ENCODE peak calls at places on chromosomes 4 and X, in six cellular contexts. One of them, this sample, is unnamed.
A peak's percentile ranks its signal among the peaks of the same experiment; 100 is the strongest.

GRCh38 chr4:169583563-169583962 is 28.8 kb downstream of the NEK1 start:
- DNase-seq in tibial nerve: no peak
- DNase-seq in tibial artery: no peak
- DNase-seq in MM.1S: no peak
- DNase-seq in endodermal cell: no peak
- DNase-seq in A549: no peak
- DNase-seq in this sample: no peak

GRCh38 chr4:13659341-13660070 is 32.0 kb upstream of the BOD1L1 start:
- DNase-seq in tibial artery: no peak
- DNase-seq in MM.1S: no peak
- DNase-seq in endodermal cell: no peak
- DNase-seq in A549: no peak
- DNase-seq in tibial nerve: no peak
- DNase-seq in this sample: no peak

GRCh38 chrX:15739886-15740285 is 1.8 kb downstream of the CA5B start:
- DNase-seq in tibial artery: no peak
- DNase-seq in MM.1S: no peak
- DNase-seq in A549: no peak
- DNase-seq in endodermal cell: no peak
- DNase-seq in tibial nerve: no peak
- DNase-seq in this sample: no peak

GRCh38 chr4:153221783-153222161 is 17.5 kb downstream of the TRIM2 start:
- DNase-seq in tibial artery: no peak
- DNase-seq in endodermal cell: no peak
- DNase-seq in tibial nerve: no peak
- DNase-seq in MM.1S: no peak
- DNase-seq in A549: no peak
- DNase-seq in this sample: no peak

GRCh38 chr4:32789026-32789608 is 2068.9 kb downstream of the PCDH7 start:
- DNase-seq in tibial nerve: no peak
- DNase-seq in endodermal cell: no peak
- DNase-seq in A549: no peak
- DNase-seq in tibial artery: no peak
- DNase-seq in MM.1S: no peak
- DNase-seq in this sample: no peak

GRCh38 chr4:40731792-40732245 is 17.9 kb upstream of the NSUN7 start:
- DNase-seq in tibial nerve: no peak
- DNase-seq in MM.1S: no peak
- DNase-seq in tibial artery: no peak
- DNase-seq in endodermal cell: no peak
- DNase-seq in A549: no peak
- DNase-seq in this sample: no peak

GRCh38 chrX:22122510-22122909 is 90.4 kb downstream of the PHEX start:
- DNase-seq in endodermal cell: no peak
- DNase-seq in MM.1S: no peak
- DNase-seq in A549: no peak
- DNase-seq in tibial nerve: no peak
- DNase-seq in tibial artery: peak; percentile 69
- DNase-seq in this sample: peak; percentile 3

GRCh38 chrX:11407331-11408110 is 114.3 kb downstream of the AMELX start:
- DNase-seq in tibial nerve: no peak
- DNase-seq in tibial artery: no peak
- DNase-seq in endodermal cell: no peak
- DNase-seq in MM.1S: no peak
- DNase-seq in A549: no peak
- DNase-seq in this sample: no peak

GRCh38 chrX:56503941-56504673 is 59.3 kb upstream of the UBQLN2 start:
- DNase-seq in endodermal cell: no peak
- DNase-seq in A549: peak; percentile 1
- DNase-seq in MM.1S: no peak
- DNase-seq in tibial artery: no peak
- DNase-seq in tibial nerve: no peak
- DNase-seq in this sample: no peak

GRCh38 chr4:7070729-7071511 is 3.1 kb upstream of the GRPEL1 start:
- DNase-seq in tibial nerve: peak; percentile 69
- DNase-seq in A549: peak; percentile 72
- DNase-seq in tibial artery: peak; percentile 86
- DNase-seq in endodermal cell: peak; percentile 98
- DNase-seq in MM.1S: peak; percentile 87
- DNase-seq in this sample: peak; percentile 46

GRCh38 chrX:154401918-154402621 is 3.9 kb downstream of the RPL10 start:
- DNase-seq in tibial artery: no peak
- DNase-seq in MM.1S: no peak
- DNase-seq in A549: no peak
- DNase-seq in endodermal cell: peak; percentile 61
- DNase-seq in tibial nerve: no peak
- DNase-seq in this sample: no peak

GRCh38 chr4:128513664-128514484 is 226.3 kb upstream of the PGRMC2 start:
- DNase-seq in endodermal cell: no peak
- DNase-seq in tibial artery: no peak
- DNase-seq in A549: no peak
- DNase-seq in MM.1S: peak; percentile 26
- DNase-seq in tibial nerve: no peak
- DNase-seq in this sample: no peak

GRCh38 chrX:76407795-76408194 is 19.7 kb upstream of the MAGEE1 start:
- DNase-seq in endodermal cell: no peak
- DNase-seq in MM.1S: no peak
- DNase-seq in A549: no peak
- DNase-seq in tibial artery: no peak
- DNase-seq in tibial nerve: no peak
- DNase-seq in this sample: no peak

GRCh38 chr4:88738714-88739366 is 41.2 kb upstream of the NAP1L5 start:
- DNase-seq in endodermal cell: peak; percentile 72
- DNase-seq in A549: no peak
- DNase-seq in tibial artery: no peak
- DNase-seq in MM.1S: no peak
- DNase-seq in tibial nerve: no peak
- DNase-seq in this sample: no peak

GRCh38 chr4:108080752-108081151 is 88.0 kb downstream of the LEF1 start:
- DNase-seq in tibial artery: no peak
- DNase-seq in MM.1S: no peak
- DNase-seq in endodermal cell: no peak
- DNase-seq in A549: no peak
- DNase-seq in tibial nerve: no peak
- DNase-seq in this sample: no peak

GRCh38 chrX:39739585-39739984 is 358.2 kb downstream of the BCOR start:
- DNase-seq in tibial artery: no peak
- DNase-seq in tibial nerve: no peak
- DNase-seq in A549: no peak
- DNase-seq in MM.1S: no peak
- DNase-seq in endodermal cell: no peak
- DNase-seq in this sample: no peak

GRCh38 chrX:70016513-70016912 is 33.2 kb downstream of the AWAT2 start:
- DNase-seq in MM.1S: no peak
- DNase-seq in endodermal cell: no peak
- DNase-seq in A549: no peak
- DNase-seq in tibial artery: no peak
- DNase-seq in tibial nerve: no peak
- DNase-seq in this sample: no peak

GRCh38 chr4:23476514-23477090 is 413.2 kb downstream of the PPARGC1A start:
- DNase-seq in endodermal cell: peak; percentile 50
- DNase-seq in A549: no peak
- DNase-seq in tibial nerve: no peak
- DNase-seq in tibial artery: no peak
- DNase-seq in MM.1S: no peak
- DNase-seq in this sample: no peak

GRCh38 chr4:84855774-84856173 is 110.7 kb downstream of the WDFY3 start:
- DNase-seq in tibial nerve: no peak
- DNase-seq in endodermal cell: no peak
- DNase-seq in tibial artery: peak; percentile 66
- DNase-seq in MM.1S: no peak
- DNase-seq in A549: no peak
- DNase-seq in this sample: no peak

GRCh38 chrX:135535077-135535630 is 14.7 kb downstream of the INTS6L start:
- DNase-seq in MM.1S: no peak
- DNase-seq in tibial artery: no peak
- DNase-seq in A549: no peak
- DNase-seq in endodermal cell: no peak
- DNase-seq in tibial nerve: no peak
- DNase-seq in this sample: no peak

GRCh38 chrX:132219343-132219768 is at the start of gene RAP2C:
- DNase-seq in A549: peak; percentile 82
- DNase-seq in endodermal cell: peak; percentile 88
- DNase-seq in MM.1S: peak; percentile 71
- DNase-seq in tibial artery: peak; percentile 83
- DNase-seq in tibial nerve: peak; percentile 63
- DNase-seq in this sample: peak; percentile 27

GRCh38 chr4:78638324-78639172 is 87.0 kb downstream of the ANXA3 start:
- DNase-seq in A549: no peak
- DNase-seq in tibial artery: no peak
- DNase-seq in endodermal cell: no peak
- DNase-seq in tibial nerve: no peak
- DNase-seq in MM.1S: peak; percentile 79
- DNase-seq in this sample: no peak

GRCh38 chr4:42655921-42656735 is 777 bp downstream of the ATP8A1 start:
- DNase-seq in MM.1S: peak; percentile 86
- DNase-seq in tibial artery: peak; percentile 70
- DNase-seq in endodermal cell: peak; percentile 77
- DNase-seq in tibial nerve: no peak
- DNase-seq in A549: no peak
- DNase-seq in this sample: no peak

GRCh38 chrX:46840946-46841740 is 4.3 kb downstream of the RP2 start:
- DNase-seq in endodermal cell: no peak
- DNase-seq in A549: no peak
- DNase-seq in tibial nerve: no peak
- DNase-seq in MM.1S: no peak
- DNase-seq in tibial artery: no peak
- DNase-seq in this sample: no peak

GRCh38 chr4:113294910-113295309 is 245.5 kb downstream of the ANK2 start:
- DNase-seq in tibial artery: no peak
- DNase-seq in tibial nerve: no peak
- DNase-seq in endodermal cell: no peak
- DNase-seq in MM.1S: no peak
- DNase-seq in A549: no peak
- DNase-seq in this sample: no peak

GRCh38 chrX:41881166-41881565 is 42.2 kb downstream of the CASK start:
- DNase-seq in endodermal cell: no peak
- DNase-seq in tibial nerve: no peak
- DNase-seq in A549: no peak
- DNase-seq in MM.1S: no peak
- DNase-seq in tibial artery: no peak
- DNase-seq in this sample: no peak

GRCh38 chrX:41887691-41888090 is 35.7 kb downstream of the CASK start:
- DNase-seq in endodermal cell: no peak
- DNase-seq in tibial nerve: no peak
- DNase-seq in A549: no peak
- DNase-seq in tibial artery: no peak
- DNase-seq in MM.1S: no peak
- DNase-seq in this sample: no peak

GRCh38 chrX:41889317-41890025 is 33.9 kb downstream of the CASK start:
- DNase-seq in MM.1S: no peak
- DNase-seq in tibial nerve: no peak
- DNase-seq in tibial artery: no peak
- DNase-seq in endodermal cell: no peak
- DNase-seq in A549: peak; percentile 61
- DNase-seq in this sample: no peak

GRCh38 chrX:41890026-41890423 is 33.3 kb downstream of the CASK start:
- DNase-seq in tibial artery: no peak
- DNase-seq in MM.1S: no peak
- DNase-seq in tibial nerve: no peak
- DNase-seq in endodermal cell: no peak
- DNase-seq in A549: no peak
- DNase-seq in this sample: no peak

DNA sequence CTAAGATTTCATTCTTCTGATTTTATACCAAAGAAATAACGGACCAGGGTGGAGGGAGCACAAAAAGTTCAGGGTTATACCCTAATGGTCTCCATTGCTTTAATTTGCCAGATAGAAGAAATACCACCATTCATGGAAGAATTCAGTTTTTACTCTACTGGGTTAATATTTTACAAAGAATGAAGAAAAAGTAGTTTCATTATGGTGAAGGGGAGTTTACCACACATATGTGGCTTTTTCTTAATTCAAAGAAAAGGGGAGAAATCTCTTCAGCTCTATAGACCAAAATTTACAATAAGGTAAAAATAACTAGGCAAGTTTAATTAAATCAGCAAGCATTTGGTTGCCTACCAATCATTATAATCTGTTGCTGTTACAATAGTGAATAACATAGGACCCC is 37.6 kb downstream of the CASK start:
- DNase-seq in A549: no peak
- DNase-seq in endodermal cell: no peak
- DNase-seq in MM.1S: no peak
- DNase-seq in tibial artery: no peak
- DNase-seq in tibial nerve: no peak
- DNase-seq in this sample: no peak
- H3K4me1 ChIP-seq in A549: peaks cover 13% of the 10 kb centered on the region
- H3K4me1 ChIP-seq in endodermal cell: no peaks in the 10 kb centered on the region
- H3K4me1 ChIP-seq in MM.1S: peaks cover 16% of the 10 kb centered on the region
- H3K4me1 ChIP-seq in tibial artery: no peaks in the 10 kb centered on the region
- H3K4me1 ChIP-seq in tibial nerve: no peaks in the 10 kb centered on the region
- H3K4me1 ChIP-seq in this sample: no peaks in the 10 kb centered on the region

GRCh38 chr4:147088141-147088540 is 142.5 kb upstream of the TTC29 start:
- DNase-seq in A549: no peak
- DNase-seq in endodermal cell: no peak
- DNase-seq in tibial nerve: no peak
- DNase-seq in MM.1S: no peak
- DNase-seq in tibial artery: no peak
- DNase-seq in this sample: no peak
- H3K4me3 ChIP-seq in A549: no peak overlapping the region
- H3K4me3 ChIP-seq in endodermal cell: no peak overlapping the region
- H3K4me3 ChIP-seq in tibial nerve: no peak overlapping the region
- H3K4me3 ChIP-seq in MM.1S: no peak overlapping the region
- H3K4me3 ChIP-seq in tibial artery: peak overlapping the region; percentile 30
- H3K4me3 ChIP-seq in this sample: peak overlapping the region; percentile 41

GRCh38 chr4:123924536-123924935 is 527.9 kb downstream of the SPRY1 start:
- DNase-seq in endodermal cell: no peak
- DNase-seq in A549: no peak
- DNase-seq in MM.1S: no peak
- DNase-seq in tibial nerve: no peak
- DNase-seq in tibial artery: no peak
- DNase-seq in this sample: no peak

GRCh38 chr4:123930971-123931370 is 534.4 kb downstream of the SPRY1 start:
- DNase-seq in MM.1S: no peak
- DNase-seq in A549: no peak
- DNase-seq in tibial artery: no peak
- DNase-seq in endodermal cell: no peak
- DNase-seq in tibial nerve: no peak
- DNase-seq in this sample: no peak

DNA sequence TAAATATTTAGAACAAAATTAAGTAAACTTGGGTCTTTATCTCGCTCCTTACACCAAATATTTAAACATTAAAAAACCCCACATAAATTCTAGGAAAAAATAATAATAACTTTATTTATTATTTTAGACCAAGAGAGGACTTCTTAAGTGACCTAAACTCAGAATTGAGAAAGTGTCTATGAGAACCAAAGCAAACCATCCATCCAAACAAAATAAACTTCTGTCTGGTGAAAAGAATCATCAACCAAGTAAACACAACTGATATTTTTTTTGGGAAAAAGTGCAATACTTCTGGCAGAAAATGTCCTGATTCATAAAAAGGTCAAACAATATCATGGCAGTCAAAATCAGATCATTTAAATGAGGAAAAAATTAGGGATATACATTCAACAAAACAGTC is 533.0 kb downstream of the SPRY1 start:
- DNase-seq in MM.1S: no peak
- DNase-seq in tibial nerve: no peak
- DNase-seq in endodermal cell: no peak
- DNase-seq in A549: no peak
- DNase-seq in tibial artery: no peak
- DNase-seq in this sample: no peak
- H3K27ac ChIP-seq in MM.1S: no peak overlapping the region
- H3K27ac ChIP-seq in tibial nerve: no peak overlapping the region
- H3K27ac ChIP-seq in endodermal cell: no peak overlapping the region
- H3K27ac ChIP-seq in A549: no peak overlapping the region
- H3K27ac ChIP-seq in tibial artery: no peak overlapping the region
- H3K27ac ChIP-seq in this sample: no peak overlapping the region

GRCh38 chr4:185479507-185479971 is 8.0 kb upstream of the CCDC110 start:
- DNase-seq in endodermal cell: no peak
- DNase-seq in A549: no peak
- DNase-seq in tibial artery: no peak
- DNase-seq in tibial nerve: no peak
- DNase-seq in MM.1S: peak; percentile 94
- DNase-seq in this sample: no peak
- H3K4me1 ChIP-seq in endodermal cell: peaks cover 4% of the 10 kb centered on the region
- H3K4me1 ChIP-seq in A549: no peaks in the 10 kb centered on the region
- H3K4me1 ChIP-seq in tibial artery: peaks cover 11% of the 10 kb centered on the region
- H3K4me1 ChIP-seq in tibial nerve: no peaks in the 10 kb centered on the region
- H3K4me1 ChIP-seq in MM.1S: peaks cover 37% of the 10 kb centered on the region
- H3K4me1 ChIP-seq in this sample: peaks cover 4% of the 10 kb centered on the region